ENCODE peak calls at places on chromosomes 16 and 17, in six cellular contexts. A, I, F, C, L and O are unnamed samples.
A peak's percentile ranks its signal among the peaks of the same experiment; 100 is the strongest.

GRCh38 chr16:57313509-57313908 is 29.0 kb upstream of the PLLP start:
- DNase-seq in A (no peak), I (no peak), F (no peak), C (no peak), L (no peak), O (peak; percentile 3)

GRCh38 chr17:35540589-35541404 is 3.3 kb upstream of the SLFN12L start:
- DNase-seq in A (no peak), I (peak; percentile 8), F (peak; percentile 53), C (no peak), L (peak; percentile 50), O (no peak)

GRCh38 chr17:38893612-38894011 is 23.8 kb downstream of the LASP1 start:
- DNase-seq in A (no peak), I (no peak), F (no peak), C (peak; percentile 52), L (no peak), O (no peak)

GRCh38 chr17:44653384-44653783 is 2.9 kb upstream of the MEIOC start:
- DNase-seq in A (no peak), I (no peak), F (no peak), C (no peak), L (no peak), O (no peak)

GRCh38 chr16:85731179-85731578 is 19.7 kb downstream of the C16orf74 start:
- DNase-seq in A (no peak), I (no peak), F (no peak), C (no peak), L (no peak), O (no peak)

GRCh38 chr17:58184308-58184985 is 8.1 kb upstream of the EPX start:
- DNase-seq in A (no peak), I (no peak), F (no peak), C (no peak), L (peak; percentile 55), O (no peak)

GRCh38 chr16:66898207-66898606 is 17.9 kb downstream of the PDP2 start:
- DNase-seq in A (no peak), I (no peak), F (no peak), C (no peak), L (no peak), O (no peak)

GRCh38 chr17:74922694-74923537 is at the start of gene USH1G:
- DNase-seq in A (peak; percentile 36), I (no peak), F (no peak), C (no peak), L (no peak), O (peak; percentile 84)

GRCh38 chr16:81612351-81613170 is 166.5 kb upstream of the PLCG2 start:
- DNase-seq in A (no peak), I (no peak), F (no peak), C (peak; percentile 64), L (peak; percentile 89), O (no peak)

GRCh38 chr17:68829211-68829610 is 126.0 kb downstream of the ABCA8 start:
- DNase-seq in A (no peak), I (no peak), F (no peak), C (no peak), L (no peak), O (no peak)

GRCh38 chr17:61634942-61635538 is 44.0 kb upstream of the NACA2 start:
- DNase-seq in A (no peak), I (no peak), F (no peak), C (no peak), L (no peak), O (no peak)

GRCh38 chr16:998615-999014 is 17.0 kb downstream of the SOX8 start:
- DNase-seq in A (no peak), I (no peak), F (no peak), C (no peak), L (no peak), O (no peak)

GRCh38 chr17:48137658-48138057 is 30.1 kb downstream of the SNX11 start:
- DNase-seq in A (no peak), I (no peak), F (no peak), C (no peak), L (no peak), O (no peak)

GRCh38 chr17:13646969-13647368 is 45.2 kb upstream of the HS3ST3A1 start:
- DNase-seq in A (no peak), I (no peak), F (no peak), C (no peak), L (no peak), O (no peak)

GRCh38 chr17:50114849-50115357 is 15.1 kb downstream of the SAMD14 start:
- DNase-seq in A (peak; percentile 45), I (no peak), F (no peak), C (no peak), L (peak; percentile 79), O (peak; percentile 80)

GRCh38 chr16:85393674-85394510 is 219.2 kb upstream of the GSE1 start:
- DNase-seq in A (peak; percentile 65), I (no peak), F (peak; percentile 85), C (peak; percentile 79), L (peak; percentile 60), O (peak; percentile 91)

GRCh38 chr16:85515830-85516397 is 97.2 kb upstream of the GSE1 start:
- DNase-seq in A (no peak), I (no peak), F (no peak), C (no peak), L (no peak), O (no peak)

GRCh38 chr17:59890720-59891119 is 2.0 kb downstream of the TUBD1 start:
- DNase-seq in A (no peak), I (no peak), F (no peak), C (no peak), L (peak; percentile 24), O (no peak)

GRCh38 chr16:22969567-22969966 is 155.6 kb downstream of the HS3ST2 start:
- DNase-seq in A (no peak), I (no peak), F (no peak), C (no peak), L (no peak), O (no peak)

GRCh38 chr16:14309906-14310305 is 238.8 kb downstream of the MRTFB start:
- DNase-seq in A (no peak), I (no peak), F (peak; percentile 60), C (no peak), L (peak; percentile 31), O (no peak)

GRCh38 chr16:75254359-75254837 is 3.0 kb upstream of the BCAR1 start:
- DNase-seq in A (no peak), I (peak; percentile 61), F (peak; percentile 91), C (peak; percentile 18), L (peak; percentile 68), O (no peak)

GRCh38 chr17:30251931-30252330 is 16.4 kb upstream of the SLC6A4 start:
- DNase-seq in A (no peak), I (no peak), F (no peak), C (no peak), L (no peak), O (no peak)

GRCh38 chr17:30249460-30249859 is 14.0 kb upstream of the SLC6A4 start:
- DNase-seq in A (no peak), I (no peak), F (no peak), C (no peak), L (peak; percentile 21), O (no peak)

GRCh38 chr17:30256756-30257506 is 21.4 kb upstream of the SLC6A4 start:
- DNase-seq in A (no peak), I (no peak), F (no peak), C (no peak), L (peak; percentile 67), O (no peak)

GRCh38 chr17:30254150-30254549 is 18.7 kb upstream of the SLC6A4 start:
- DNase-seq in A (no peak), I (no peak), F (no peak), C (no peak), L (no peak), O (no peak)

DNA sequence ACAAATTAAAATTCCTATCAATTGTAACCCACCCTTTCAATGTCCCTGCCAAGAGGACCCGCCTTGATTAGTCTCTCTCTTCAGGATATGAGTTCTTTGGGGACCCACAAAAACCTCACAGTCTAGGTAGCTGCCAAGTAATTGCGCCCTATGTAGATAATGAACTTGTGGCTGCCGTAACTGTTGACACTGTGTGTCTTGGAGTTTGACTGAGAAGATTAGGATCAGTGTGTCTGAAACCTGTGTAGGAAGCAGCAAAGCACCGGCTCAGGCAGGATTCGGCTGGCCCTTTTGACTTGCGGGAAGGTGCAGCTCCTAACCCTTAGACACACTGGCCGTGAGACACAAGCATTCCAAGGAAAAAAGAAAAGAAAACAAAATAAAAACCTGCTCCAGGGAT is 17.8 kb upstream of the SLC6A4 start:
- DNase-seq in A (no peak), I (no peak), F (no peak), C (no peak), L (no peak), O (no peak)
- TF ChIP-seq CTCF in A (no peak), I (no peak), F (no peak), C (no peak), L (no peak), O (no peak)

DNA sequence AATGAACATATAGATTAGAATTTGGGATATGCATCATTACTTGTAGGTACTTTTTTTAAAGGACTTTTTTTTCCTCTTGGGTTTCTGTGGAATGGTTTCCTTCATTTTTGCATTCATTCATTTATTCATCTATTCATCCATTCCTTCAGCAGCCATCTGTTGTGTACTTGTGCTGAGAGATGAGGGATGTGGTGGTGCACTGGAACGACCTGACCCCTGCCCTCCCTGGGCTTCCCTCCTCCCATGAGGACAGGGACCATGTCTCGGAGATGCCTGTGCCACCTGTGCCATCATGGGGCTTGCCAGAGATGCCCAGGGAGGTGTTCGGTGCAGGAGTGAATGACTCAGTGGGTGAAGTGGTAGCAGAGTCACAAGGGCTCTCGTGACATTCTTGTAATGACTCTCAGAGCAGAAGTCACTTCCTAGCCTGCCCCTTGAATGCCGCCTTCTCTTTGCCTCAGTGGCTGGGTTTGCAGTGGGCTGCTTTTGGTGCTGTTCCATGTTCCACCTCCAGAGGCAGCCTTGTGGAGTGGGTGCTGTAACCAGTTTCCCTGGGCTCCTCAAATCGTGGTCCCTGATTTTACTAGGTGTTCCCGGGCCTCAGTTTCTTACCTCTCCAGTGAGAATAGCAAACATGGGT is 43.9 kb downstream of the CLEC16A start:
- DNase-seq in A (no peak), I (no peak), F (no peak), C (no peak), L (no peak), O (peak; percentile 57)
- TF ChIP-seq CTCF in A (peak; percentile 18), I (peak; percentile 38), F (no peak), C (peak; percentile 37), L (peak; percentile 45), O (peak; percentile 57)

GRCh38 chr17:8574687-8575086 is 55.8 kb downstream of the MYH10 start:
- DNase-seq in A (no peak), I (no peak), F (no peak), C (no peak), L (peak; percentile 43), O (no peak)

GRCh38 chr17:8577868-8578267 is 52.7 kb downstream of the MYH10 start:
- DNase-seq in A (no peak), I (no peak), F (no peak), C (no peak), L (no peak), O (peak; percentile 21)

GRCh38 chr17:8576895-8577294 is 53.6 kb downstream of the MYH10 start:
- DNase-seq in A (no peak), I (no peak), F (no peak), C (no peak), L (no peak), O (no peak)

DNA sequence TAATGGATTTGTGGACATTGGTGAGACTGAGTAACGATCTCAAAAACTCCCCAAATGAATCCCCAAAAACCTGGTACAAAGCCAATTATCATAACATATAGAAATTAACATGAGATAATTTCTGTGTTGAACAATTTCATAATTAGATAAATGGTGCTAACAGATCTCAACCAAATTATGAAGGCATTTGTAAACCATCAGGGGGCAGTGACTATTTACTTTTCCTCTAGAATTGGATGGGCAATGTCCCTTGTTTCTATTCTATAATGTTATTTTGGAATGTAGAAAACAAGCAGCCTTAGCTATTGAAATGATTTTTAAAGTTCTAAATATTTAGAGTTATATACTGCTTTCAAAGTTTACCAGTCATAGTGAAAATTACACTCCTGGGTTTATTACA is 57.8 kb downstream of the MYH10 start:
- DNase-seq in A (no peak), I (no peak), F (no peak), C (no peak), L (peak; percentile 44), O (no peak)
- TF ChIP-seq CTCF in A (no peak), I (peak; percentile 32), F (peak; percentile 23), C (peak; percentile 33), L (peak; percentile 42), O (peak; percentile 37)

GRCh38 chr17:17739388-17740066 is 58.3 kb downstream of the RAI1 start:
- DNase-seq in A (no peak), I (no peak), F (no peak), C (no peak), L (peak; percentile 43), O (no peak)
- TF ChIP-seq CTCF in A (no peak), I (no peak), F (no peak), C (no peak), L (no peak), O (no peak)